ENCODE peak calls at places on chromosomes 11 and 22, in six cellular contexts. N, D, A, E, C and J are unnamed samples.

GRCh38 chr11:41449483-41450050 is 9.9 kb downstream of the LRRC4C start:
- DNase-seq in N (no peak), D (no peak), A (no peak), E (no peak), C (no peak), J (no peak)

GRCh38 chr22:36463783-36464184 is 17.7 kb downstream of the TXN2 start:
- DNase-seq in N (no peak), D (no peak), A (no peak), E (peak), C (no peak), J (no peak)

GRCh38 chr22:44601189-44601588 is 100.8 kb upstream of the PRR5 start:
- DNase-seq in N (no peak), D (no peak), A (no peak), E (no peak), C (no peak), J (no peak)

GRCh38 chr22:42684462-42685195 is 35.4 kb upstream of the CYB5R3 start:
- DNase-seq in N (no peak), D (no peak), A (peak), E (no peak), C (no peak), J (no peak)

GRCh38 chr11:76910620-76911414 is 50.1 kb downstream of the ACER3 start:
- DNase-seq in N (no peak), D (no peak), A (peak), E (peak), C (no peak), J (no peak)

GRCh38 chr11:114366331-114367243 is 33.7 kb downstream of the C11orf71 start:
- DNase-seq in N (peak), D (peak), A (peak), E (no peak), C (peak), J (no peak)

GRCh38 chr11:69541501-69542313 is 60.2 kb downstream of the LINC01488 start:
- DNase-seq in N (peak), D (no peak), A (no peak), E (no peak), C (peak), J (no peak)

GRCh38 chr11:119747868-119748660 is 19.1 kb upstream of the NECTIN1 start:
- DNase-seq in N (no peak), D (no peak), A (no peak), E (no peak), C (no peak), J (no peak)

GRCh38 chr22:29339381-29340235 is 24.1 kb upstream of the RASL10A start:
- DNase-seq in N (no peak), D (no peak), A (no peak), E (no peak), C (no peak), J (peak)

GRCh38 chr11:101003468-101003867 is 126.1 kb downstream of the PGR start:
- DNase-seq in N (no peak), D (no peak), A (no peak), E (no peak), C (no peak), J (no peak)

GRCh38 chr11:9057032-9057431 is 34.4 kb downstream of the SCUBE2 start:
- DNase-seq in N (no peak), D (no peak), A (no peak), E (no peak), C (no peak), J (no peak)

GRCh38 chr11:688681-689080 is 6.3 kb downstream of the DEAF1 start:
- DNase-seq in N (no peak), D (no peak), A (no peak), E (no peak), C (no peak), J (no peak)

GRCh38 chr11:6655790-6656580 is at the start of gene DCHS1:
- DNase-seq in N (no peak), D (no peak), A (peak), E (peak), C (peak), J (no peak)

GRCh38 chr11:10931761-10932700 is 74.2 kb upstream of the ZBED5 start:
- DNase-seq in N (no peak), D (no peak), A (peak), E (no peak), C (no peak), J (no peak)

GRCh38 chr11:35907648-35908431 is 36.0 kb upstream of the LDLRAD3 start:
- DNase-seq in N (peak), D (peak), A (peak), E (no peak), C (no peak), J (peak)

GRCh38 chr11:66071326-66071870 is 1.3 kb downstream of the PACS1 start:
- DNase-seq in N (no peak), D (no peak), A (no peak), E (no peak), C (no peak), J (no peak)

GRCh38 chr11:10785146-10785474 is 23.6 kb downstream of the EIF4G2 start:
- DNase-seq in N (no peak), D (no peak), A (no peak), E (no peak), C (no peak), J (no peak)